ENCODE peak calls at places on chromosomes 12 and 14, in seven cellular contexts. L is thoracic aorta; F is adipocyte; Q is CD4-positive, alpha-beta memory T cell; J is colonic mucosa; S is aorta; X is heart left ventricle. E is an unnamed sample.

GRCh38 chr14:100776681-100777365 is 49.1 kb upstream of the MEG3 start:
- DNase-seq in X (peak; percentile 44), J (no peak), S (no peak), F (no peak), Q (no peak), L (no peak), E (no peak)

GRCh38 chr12:3795096-3795799 is 42.3 kb upstream of the CRACR2A start:
- DNase-seq in F (no peak), J (no peak), L (no peak), X (no peak), Q (no peak), S (no peak), E (no peak)

GRCh38 chr14:101595887-101596721 is 34.8 kb downstream of the DIO3 start:
- DNase-seq in S (no peak), J (peak; percentile 12), L (no peak), F (no peak), X (no peak), Q (peak; percentile 16), E (no peak)

GRCh38 chr14:104678901-104679705 is 10.3 kb upstream of the INF2 start:
- DNase-seq in X (peak; percentile 64), Q (no peak), F (no peak), L (no peak), J (peak; percentile 23), S (peak; percentile 53), E (no peak)

GRCh38 chr12:63977441-63977840 is 132.9 kb downstream of the SRGAP1 start:
- DNase-seq in X (no peak), Q (no peak), F (peak; percentile 44), S (no peak), J (no peak), L (no peak), E (no peak)

GRCh38 chr12:106309671-106310313 is 7.3 kb downstream of the TCP11L2 start:
- DNase-seq in J (no peak), L (no peak), S (no peak), F (peak; percentile 81), Q (no peak), X (no peak), E (no peak)

GRCh38 chr12:109744026-109744425 is 30.4 kb downstream of the FAM222A start:
- DNase-seq in L (no peak), X (peak; percentile 54), S (peak; percentile 31), J (no peak), Q (no peak), F (no peak), E (no peak)

GRCh38 chr14:81450100-81450531 is 50.0 kb upstream of the STON2 start:
- DNase-seq in X (peak; percentile 77), F (peak; percentile 44), L (no peak), J (no peak), S (peak; percentile 52), Q (no peak), E (no peak)

GRCh38 chr12:43988838-43989560 is 153.1 kb downstream of the TMEM117 start:
- DNase-seq in L (no peak), Q (no peak), S (no peak), F (peak; percentile 14), J (no peak), X (no peak), E (no peak)

GRCh38 chr12:120223458-120224303 is 22.8 kb upstream of the RPLP0 start:
- DNase-seq in L (no peak), Q (no peak), F (no peak), J (no peak), S (no peak), X (no peak), E (no peak)

GRCh38 chr12:103928736-103929050 is 1.5 kb upstream of the HSP90B1 start:
- DNase-seq in F (no peak), L (no peak), X (no peak), S (peak; percentile 64), Q (no peak), J (peak; percentile 68), E (peak; percentile 67)

GRCh38 chr12:53824001-53824716 is 72.4 kb upstream of the CISTR start:
- DNase-seq in S (no peak), F (no peak), L (no peak), J (no peak), Q (no peak), X (no peak), E (no peak)

GRCh38 chr14:103033744-103034143 is 23.6 kb downstream of the CDC42BPB start:
- DNase-seq in Q (no peak), L (no peak), J (peak; percentile 75), S (no peak), F (no peak), X (no peak), E (no peak)

GRCh38 chr12:53170876-53171724 is 9.4 kb upstream of the ZNF740 start:
- DNase-seq in Q (no peak), X (no peak), J (no peak), L (no peak), F (no peak), S (no peak), E (no peak)

GRCh38 chr14:96917442-96917963 is 120.3 kb downstream of the VRK1 start:
- DNase-seq in X (no peak), Q (no peak), L (no peak), F (no peak), S (no peak), J (no peak), E (no peak)

GRCh38 chr14:72613196-72613974 is 280.5 kb downstream of the DPF3 start:
- DNase-seq in Q (no peak), S (peak; percentile 72), L (no peak), F (peak; percentile 33), X (peak; percentile 89), J (peak; percentile 22), E (no peak)

GRCh38 chr12:50017047-50017446 is 8.2 kb downstream of the RACGAP1 start:
- DNase-seq in Q (no peak), S (peak; percentile 80), L (peak; percentile 50), J (peak; percentile 59), F (peak; percentile 56), X (no peak), E (no peak)

DNA sequence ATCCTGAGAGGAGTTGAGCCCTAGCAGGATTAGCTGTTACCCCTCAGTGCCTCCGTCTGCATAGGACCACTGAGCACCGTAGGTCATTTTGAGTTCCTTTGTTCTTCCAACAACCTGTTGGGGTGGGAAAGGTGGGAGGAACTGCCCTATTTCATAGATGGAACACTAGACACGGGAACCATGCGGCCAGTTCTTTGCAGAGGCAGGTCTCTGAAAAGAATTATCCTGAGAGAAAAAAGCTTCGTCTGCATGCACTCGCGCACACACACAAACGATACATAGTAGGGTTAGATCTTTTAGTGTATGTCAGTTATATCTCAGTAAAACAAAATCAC is 28.5 kb downstream of the TRAFD1 start:
- DNase-seq in L (no peak), J (no peak), Q (no peak), F (no peak), X (no peak), S (no peak), E (no peak)
- H3K36me3 ChIP-seq in L (peaks cover 66% of the 10 kb centered on the region), J (peaks cover 21% of the 10 kb centered on the region), Q (peaks cover 42% of the 10 kb centered on the region), F (peaks cover 65% of the 10 kb centered on the region), X (no peaks in the 10 kb centered on the region), S (peaks cover 12% of the 10 kb centered on the region), E (peaks cover 29% of the 10 kb centered on the region)

DNA sequence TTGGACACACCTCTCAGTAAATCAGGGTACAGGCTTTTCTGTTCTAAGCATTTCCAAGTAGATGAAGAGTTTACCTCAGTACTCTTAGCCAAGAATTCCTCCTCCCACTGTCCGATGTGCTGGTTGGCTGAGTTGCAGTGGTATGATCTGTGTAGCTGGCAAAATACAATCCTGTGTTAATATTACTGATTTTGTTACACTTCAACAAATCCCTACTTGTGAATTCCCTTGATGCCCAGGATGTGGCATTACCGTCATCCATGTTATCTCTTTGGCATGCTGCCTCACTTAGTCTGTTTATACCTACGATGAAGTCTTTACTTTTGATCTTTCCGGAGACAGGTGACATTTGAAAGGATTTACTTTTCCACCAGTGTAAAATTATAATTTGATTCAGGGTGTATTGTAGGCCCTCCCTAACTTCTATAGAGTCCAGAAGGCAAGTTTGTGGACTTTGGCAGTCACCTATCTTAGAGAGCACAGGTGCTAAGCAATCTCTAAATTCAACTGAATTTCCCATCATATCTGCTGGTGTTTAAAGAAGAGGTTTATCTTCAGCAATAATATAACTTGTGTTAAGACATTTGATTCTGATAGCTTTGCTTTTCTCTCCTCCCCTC is 10.1 kb downstream of the CCDC196 start:
- DNase-seq in J (peak; percentile 42), Q (no peak), S (no peak), F (no peak), X (no peak), L (no peak), E (no peak)
- H3K4me3 ChIP-seq in J (no peak overlapping the region), Q (no peak overlapping the region), S (no peak overlapping the region), F (peak overlapping the region; percentile 63), X (no peak overlapping the region), L (no peak overlapping the region), E (no peak overlapping the region)

GRCh38 chr12:71430756-71431155 is 8.8 kb upstream of the LGR5 start:
- DNase-seq in J (no peak), Q (no peak), L (no peak), S (no peak), F (no peak), X (no peak), E (no peak)
- H3K36me3 ChIP-seq in J (no peaks in the 10 kb centered on the region), Q (no peaks in the 10 kb centered on the region), L (no peaks in the 10 kb centered on the region), S (no peaks in the 10 kb centered on the region), F (no peaks in the 10 kb centered on the region), X (no peaks in the 10 kb centered on the region), E (no peaks in the 10 kb centered on the region)

DNA sequence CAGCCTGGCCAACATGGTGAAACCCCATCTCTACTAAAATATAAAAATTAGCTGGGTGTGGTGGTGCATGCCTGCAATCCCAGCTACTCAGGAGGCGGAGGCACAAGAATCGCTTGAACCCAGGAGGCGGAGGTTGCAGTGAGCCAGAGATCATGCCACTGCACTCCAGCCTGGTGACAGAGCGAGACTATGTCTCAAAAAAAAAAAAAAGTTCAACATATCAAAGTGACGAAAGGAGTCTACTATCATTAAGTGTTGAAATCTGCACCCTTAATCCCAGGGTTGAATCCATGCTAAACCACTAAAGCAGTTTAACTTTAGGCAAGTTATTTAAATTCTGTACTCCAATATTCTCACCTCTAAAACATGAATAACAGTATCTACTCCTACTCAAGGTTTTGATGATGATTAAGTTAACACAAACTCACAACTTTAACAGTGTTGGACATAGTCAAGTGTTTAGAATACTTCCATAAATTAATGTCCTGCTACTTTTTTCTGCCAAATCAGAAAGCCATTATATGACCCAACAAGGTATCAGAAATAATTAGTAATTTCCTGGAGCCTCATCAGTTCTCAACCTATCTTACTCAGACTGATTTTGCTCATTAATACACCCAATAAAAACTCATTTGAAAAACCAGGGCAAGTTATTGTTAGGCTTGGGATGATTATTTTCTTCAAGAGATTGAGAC is 10.9 kb downstream of the HNRNPC start:
- DNase-seq in L (no peak), X (no peak), J (no peak), F (no peak), S (no peak), Q (no peak), E (no peak)
- H3K4me3 ChIP-seq in L (no peak overlapping the region), X (no peak overlapping the region), J (no peak overlapping the region), F (peak overlapping the region; percentile 41), S (no peak overlapping the region), Q (no peak overlapping the region), E (no peak overlapping the region)

DNA sequence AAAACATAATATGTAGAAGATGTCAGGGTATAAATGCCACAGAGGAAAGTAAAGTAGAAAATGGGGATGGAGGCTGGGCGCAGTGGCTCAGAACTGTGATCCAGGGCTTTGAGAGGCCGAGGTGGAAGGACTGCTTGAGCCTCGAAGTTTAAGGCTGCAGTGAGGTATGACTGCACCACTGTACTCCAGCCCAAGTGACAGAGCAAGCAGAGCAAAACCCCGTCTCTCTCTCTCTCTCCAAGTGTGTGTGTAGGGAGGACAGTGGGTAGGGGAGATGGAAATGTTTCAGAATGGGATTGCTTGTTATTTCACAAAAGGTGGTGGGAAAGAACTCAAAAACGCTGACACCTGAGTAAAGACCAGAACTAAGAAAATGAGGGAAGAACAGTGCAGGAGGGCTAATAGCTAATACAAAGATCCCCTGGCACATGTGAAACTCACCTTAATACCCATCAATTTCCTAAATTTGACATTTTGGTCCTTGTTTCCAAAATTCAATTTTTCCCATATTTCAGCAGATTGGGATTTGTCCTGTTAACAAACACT is 5.7 kb upstream of the ZCCHC8 start:
- DNase-seq in L (no peak), X (no peak), S (no peak), Q (no peak), F (no peak), J (no peak), E (no peak)
- H3K36me3 ChIP-seq in L (peaks cover 63% of the 10 kb centered on the region), X (no peaks in the 10 kb centered on the region), S (peaks cover 9% of the 10 kb centered on the region), Q (peaks cover 71% of the 10 kb centered on the region), F (peaks cover 87% of the 10 kb centered on the region), J (peaks cover 60% of the 10 kb centered on the region), E (peaks cover 17% of the 10 kb centered on the region)